ENCODE peak calls at places on chromosomes 7 and 10, in five cellular contexts. N is stomach, F is dorsolateral prefrontal cortex, U is dermis blood vessel endothelial cell, A is GM12891. M is an unnamed sample.

GRCh38 chr7:79761876-79762429 is 308.5 kb upstream of the MAGI2 start:
- DNase-seq in U (no peak), F (no peak), A (no peak), N (no peak), M (no peak)

GRCh38 chr10:22391605-22392004 is 46.3 kb downstream of the SPAG6 start:
- DNase-seq in F (no peak), A (no peak), U (no peak), N (no peak), M (no peak)

GRCh38 chr7:16064316-16064715 is 357.0 kb downstream of the CRPPA start:
- DNase-seq in F (no peak), A (no peak), U (peak; percentile 76), N (no peak), M (no peak)

GRCh38 chr7:80677629-80678028 is 39.2 kb downstream of the CD36 start:
- DNase-seq in A (no peak), F (no peak), U (no peak), N (no peak), M (no peak)

GRCh38 chr7:495761-496321 is 23.8 kb downstream of the PDGFA start:
- DNase-seq in F (no peak), U (no peak), N (no peak), A (no peak), M (no peak)

GRCh38 chr7:49644402-49645166 is 128.9 kb upstream of the VWC2 start:
- DNase-seq in F (no peak), U (no peak), N (no peak), A (no peak), M (no peak)

GRCh38 chr10:84214046-84214572 is 11.2 kb downstream of the LRIT2 start:
- DNase-seq in F (no peak), U (no peak), A (no peak), N (no peak), M (no peak)

GRCh38 chr10:86644412-86645110 is 9.8 kb upstream of the OPN4 start:
- DNase-seq in A (no peak), U (no peak), F (no peak), N (no peak), M (peak; percentile 68)

GRCh38 chr7:17304926-17305325 is 6.5 kb downstream of the AHR start:
- DNase-seq in A (no peak), F (no peak), N (no peak), U (peak; percentile 94), M (peak; percentile 84)

GRCh38 chr10:104330168-104331117 is 7.8 kb downstream of the ITPRIP start:
- DNase-seq in A (no peak), U (peak; percentile 51), N (no peak), F (no peak), M (peak; percentile 92)

GRCh38 chr10:35456175-35456574 is 119.9 kb downstream of the CCNY start:
- DNase-seq in F (no peak), U (no peak), N (no peak), A (no peak), M (no peak)

GRCh38 chr7:84108119-84108518 is 86.5 kb downstream of the SEMA3A start:
- DNase-seq in U (no peak), N (no peak), F (no peak), A (no peak), M (no peak)

GRCh38 chr7:30927040-30927439 is 15.4 kb downstream of the AQP1 start:
- DNase-seq in F (peak; percentile 2), N (no peak), U (no peak), A (no peak), M (no peak)

GRCh38 chr7:88664630-88665233 is 94.8 kb upstream of the ZNF804B start:
- DNase-seq in A (no peak), U (peak; percentile 87), F (no peak), N (no peak), M (peak; percentile 1)

GRCh38 chr7:29953735-29954347 is 35.8 kb downstream of the SCRN1 start:
- DNase-seq in F (no peak), A (no peak), N (no peak), U (no peak), M (peak; percentile 81)

GRCh38 chr7:100465299-100465698 is 1.2 kb upstream of the SPACDR start:
- DNase-seq in U (no peak), F (no peak), A (no peak), N (no peak), M (peak; percentile 33)

GRCh38 chr10:10727812-10728211 is 289.9 kb upstream of the CELF2 start:
- DNase-seq in U (no peak), F (no peak), A (no peak), N (no peak), M (no peak)

GRCh38 chr10:60526024-60526585 is 136.4 kb upstream of the ANK3 start:
- DNase-seq in F (no peak), U (no peak), N (no peak), A (no peak), M (no peak)

GRCh38 chr10:7551891-7552731 is 114.7 kb downstream of the ITIH5 start:
- DNase-seq in U (no peak), F (no peak), A (no peak), N (no peak), M (no peak)

GRCh38 chr10:46524471-46525176 is 31.8 kb downstream of the GPRIN2 start:
- DNase-seq in N (peak; percentile 25), A (no peak), F (peak; percentile 34), U (no peak), M (peak; percentile 15)

GRCh38 chr10:76080406-76080805 is 649.0 kb downstream of the LRMDA start:
- DNase-seq in F (no peak), N (no peak), A (no peak), U (no peak), M (peak; percentile 59)

GRCh38 chr10:73485320-73485719 is 10.5 kb downstream of the PPP3CB start:
- DNase-seq in N (no peak), A (no peak), F (no peak), U (no peak), M (no peak)

GRCh38 chr7:33806284-33807157 is 98.8 kb upstream of the BMPER start:
- DNase-seq in F (no peak), U (peak; percentile 8), A (no peak), N (peak; percentile 56), M (no peak)

GRCh38 chr10:46229144-46229563 is 57.6 kb upstream of the ANTXRL start:
- DNase-seq in N (peak; percentile 13), U (peak; percentile 31), F (peak; percentile 21), A (no peak), M (no peak)

GRCh38 chr7:96174812-96175211 is 147.1 kb downstream of the SLC25A13 start:
- DNase-seq in A (no peak), F (no peak), U (no peak), N (no peak), M (no peak)

GRCh38 chr10:118042336-118042735 is 4.4 kb downstream of the RAB11FIP2 start:
- DNase-seq in N (no peak), A (no peak), U (no peak), F (no peak), M (peak; percentile 34)

GRCh38 chr7:1558181-1558811 is 2.3 kb upstream of the TMEM184A start:
- DNase-seq in A (no peak), N (no peak), U (peak; percentile 57), F (no peak), M (no peak)

GRCh38 chr7:134732739-134733138 is 46.7 kb upstream of the CALD1 start:
- DNase-seq in U (no peak), N (no peak), A (no peak), F (no peak), M (no peak)

GRCh38 chr7:155291045-155291530 is 6.6 kb upstream of the INSIG1 start:
- DNase-seq in A (no peak), N (peak; percentile 52), U (peak; percentile 22), F (no peak), M (peak; percentile 23)

GRCh38 chr7:104921596-104921995 is 92.4 kb upstream of the KMT2E start:
- DNase-seq in F (no peak), N (no peak), A (no peak), U (no peak), M (peak; percentile 48)

GRCh38 chr10:28679941-28680752 is 2.8 kb downstream of the BAMBI start:
- DNase-seq in A (no peak), N (no peak), U (peak; percentile 50), F (no peak), M (no peak)

GRCh38 chr7:48025630-48026029 is 3.3 kb downstream of the SUN3 start:
- DNase-seq in F (no peak), U (no peak), N (no peak), A (no peak), M (no peak)

GRCh38 chr10:78250313-78251040 is 216.8 kb downstream of the RPS24 start:
- DNase-seq in A (no peak), U (no peak), F (no peak), N (no peak), M (no peak)

GRCh38 chr10:70575874-70576802 is 26.4 kb downstream of the PRF1 start:
- DNase-seq in F (no peak), A (no peak), U (peak; percentile 15), N (peak; percentile 75), M (peak; percentile 17)

GRCh38 chr7:129376076-129376777 is 58.0 kb upstream of the STRIP2 start:
- DNase-seq in A (no peak), U (peak; percentile 65), N (peak; percentile 61), F (no peak), M (peak; percentile 15)

GRCh38 chr7:28853150-28853549 is 105.0 kb downstream of the TRIL start:
- DNase-seq in F (no peak), U (no peak), A (no peak), N (no peak), M (no peak)

GRCh38 chr7:47512481-47513176 is 69.3 kb downstream of the TNS3 start:
- DNase-seq in U (no peak), N (no peak), A (no peak), F (no peak), M (no peak)

GRCh38 chr10:78950656-78951587 is 117.8 kb upstream of the ZMIZ1 start:
- DNase-seq in F (no peak), U (no peak), A (no peak), N (no peak), M (no peak)

GRCh38 chr10:5447611-5448071 is 35.3 kb downstream of the NET1 start:
- DNase-seq in A (no peak), F (no peak), U (peak; percentile 46), N (no peak), M (no peak)

M was measured in AG10803.